ENCODE peak calls at places on chromosomes 1 and 21, in nine cellular contexts. One of them, this sample, is unnamed. For H3K4me1 and H3K36me3, the result is how much of the 10 kb centered on the place peaks cover.

GRCh38 chr1:109828756-109829505 is 65.2 kb upstream of the EPS8L3 start:
- ATAC-seq in gastrocnemius medialis: no peak
- ATAC-seq in pancreas: no peak
- ATAC-seq in IMR-90: peak
- ATAC-seq in HepG2: no peak
- ATAC-seq in HCT116: no peak
- ATAC-seq in left lung: no peak
- ATAC-seq in Panc1: no peak
- ATAC-seq in lower lobe of right lung: no peak
- ATAC-seq in this sample: no peak

GRCh38 chr1:228804640-228805413 is 69.5 kb downstream of the RHOU start:
- ATAC-seq in gastrocnemius medialis: no peak
- ATAC-seq in pancreas: peak
- ATAC-seq in IMR-90: no peak
- ATAC-seq in HepG2: no peak
- ATAC-seq in HCT116: no peak
- ATAC-seq in left lung: peak
- ATAC-seq in Panc1: no peak
- ATAC-seq in lower lobe of right lung: peak
- ATAC-seq in this sample: no peak

GRCh38 chr1:41950820-41951219 is 32.1 kb upstream of the HIVEP3 start:
- ATAC-seq in gastrocnemius medialis: no peak
- ATAC-seq in pancreas: no peak
- ATAC-seq in IMR-90: no peak
- ATAC-seq in HepG2: no peak
- ATAC-seq in HCT116: no peak
- ATAC-seq in left lung: no peak
- ATAC-seq in Panc1: no peak
- ATAC-seq in lower lobe of right lung: no peak
- ATAC-seq in this sample: no peak

GRCh38 chr1:239856924-239857323 is 234.8 kb upstream of the FMN2 start:
- ATAC-seq in gastrocnemius medialis: no peak
- ATAC-seq in pancreas: no peak
- ATAC-seq in IMR-90: no peak
- ATAC-seq in HepG2: no peak
- ATAC-seq in HCT116: no peak
- ATAC-seq in left lung: no peak
- ATAC-seq in Panc1: no peak
- ATAC-seq in lower lobe of right lung: no peak
- ATAC-seq in this sample: no peak

GRCh38 chr1:52588535-52588934 is 13.6 kb upstream of the GPX7 start:
- ATAC-seq in gastrocnemius medialis: no peak
- ATAC-seq in pancreas: no peak
- ATAC-seq in IMR-90: no peak
- ATAC-seq in HepG2: no peak
- ATAC-seq in HCT116: no peak
- ATAC-seq in left lung: peak
- ATAC-seq in Panc1: no peak
- ATAC-seq in lower lobe of right lung: no peak
- ATAC-seq in this sample: no peak

GRCh38 chr21:37006521-37007291 is at the start of gene RIPPLY3:
- ATAC-seq in gastrocnemius medialis: no peak
- ATAC-seq in pancreas: peak
- ATAC-seq in IMR-90: peak
- ATAC-seq in HepG2: peak
- ATAC-seq in HCT116: no peak
- ATAC-seq in left lung: no peak
- ATAC-seq in Panc1: peak
- ATAC-seq in lower lobe of right lung: peak
- ATAC-seq in this sample: no peak

GRCh38 chr1:173444757-173445156 is 32.4 kb upstream of the PRDX6 start:
- ATAC-seq in gastrocnemius medialis: no peak
- ATAC-seq in pancreas: no peak
- ATAC-seq in IMR-90: no peak
- ATAC-seq in HepG2: no peak
- ATAC-seq in HCT116: no peak
- ATAC-seq in left lung: no peak
- ATAC-seq in Panc1: no peak
- ATAC-seq in lower lobe of right lung: no peak
- ATAC-seq in this sample: no peak

GRCh38 chr1:3357526-3358297 is 96.8 kb upstream of the ARHGEF16 start:
- ATAC-seq in gastrocnemius medialis: no peak
- ATAC-seq in pancreas: no peak
- ATAC-seq in IMR-90: no peak
- ATAC-seq in HepG2: no peak
- ATAC-seq in HCT116: no peak
- ATAC-seq in left lung: no peak
- ATAC-seq in Panc1: no peak
- ATAC-seq in lower lobe of right lung: no peak
- ATAC-seq in this sample: no peak

GRCh38 chr1:207937204-207937603 is 26.3 kb upstream of the CD34 start:
- ATAC-seq in gastrocnemius medialis: no peak
- ATAC-seq in pancreas: no peak
- ATAC-seq in IMR-90: peak
- ATAC-seq in HepG2: no peak
- ATAC-seq in HCT116: no peak
- ATAC-seq in left lung: no peak
- ATAC-seq in Panc1: no peak
- ATAC-seq in lower lobe of right lung: no peak
- ATAC-seq in this sample: no peak

GRCh38 chr1:148362930-148363810 is 119.9 kb downstream of the PPIAL4G start:
- ATAC-seq in gastrocnemius medialis: no peak
- ATAC-seq in pancreas: no peak
- ATAC-seq in IMR-90: no peak
- ATAC-seq in HepG2: no peak
- ATAC-seq in HCT116: no peak
- ATAC-seq in left lung: no peak
- ATAC-seq in Panc1: no peak
- ATAC-seq in lower lobe of right lung: no peak
- ATAC-seq in this sample: no peak

GRCh38 chr1:169468982-169469381 is 16.8 kb downstream of the SLC19A2 start:
- ATAC-seq in gastrocnemius medialis: no peak
- ATAC-seq in pancreas: no peak
- ATAC-seq in IMR-90: no peak
- ATAC-seq in HepG2: no peak
- ATAC-seq in HCT116: no peak
- ATAC-seq in left lung: no peak
- ATAC-seq in Panc1: no peak
- ATAC-seq in lower lobe of right lung: peak
- ATAC-seq in this sample: no peak

GRCh38 chr1:21932127-21932526 is 5.0 kb downstream of the HSPG2 start:
- ATAC-seq in gastrocnemius medialis: peak
- ATAC-seq in pancreas: peak
- ATAC-seq in IMR-90: no peak
- ATAC-seq in HepG2: no peak
- ATAC-seq in HCT116: no peak
- ATAC-seq in left lung: peak
- ATAC-seq in Panc1: no peak
- ATAC-seq in lower lobe of right lung: peak
- ATAC-seq in this sample: peak

GRCh38 chr1:77401384-77401783 is 119.6 kb downstream of the AK5 start:
- ATAC-seq in gastrocnemius medialis: no peak
- ATAC-seq in pancreas: no peak
- ATAC-seq in IMR-90: no peak
- ATAC-seq in HepG2: no peak
- ATAC-seq in HCT116: no peak
- ATAC-seq in left lung: no peak
- ATAC-seq in Panc1: no peak
- ATAC-seq in lower lobe of right lung: no peak
- ATAC-seq in this sample: no peak

GRCh38 chr1:204152310-204153044 is 633 bp upstream of the ETNK2 start:
- ATAC-seq in gastrocnemius medialis: no peak
- ATAC-seq in pancreas: peak
- ATAC-seq in IMR-90: peak
- ATAC-seq in HepG2: peak
- ATAC-seq in HCT116: peak
- ATAC-seq in left lung: peak
- ATAC-seq in Panc1: peak
- ATAC-seq in lower lobe of right lung: peak
- ATAC-seq in this sample: no peak

GRCh38 chr1:62712625-62713243 is 24.5 kb upstream of the DOCK7 start:
- ATAC-seq in gastrocnemius medialis: no peak
- ATAC-seq in pancreas: peak
- ATAC-seq in IMR-90: no peak
- ATAC-seq in HepG2: no peak
- ATAC-seq in HCT116: no peak
- ATAC-seq in left lung: no peak
- ATAC-seq in Panc1: no peak
- ATAC-seq in lower lobe of right lung: no peak
- ATAC-seq in this sample: no peak

GRCh38 chr1:186463511-186463910 is 2.6 kb upstream of the PDC start:
- ATAC-seq in gastrocnemius medialis: no peak
- ATAC-seq in pancreas: no peak
- ATAC-seq in IMR-90: no peak
- ATAC-seq in HepG2: no peak
- ATAC-seq in HCT116: no peak
- ATAC-seq in left lung: no peak
- ATAC-seq in Panc1: no peak
- ATAC-seq in lower lobe of right lung: no peak
- ATAC-seq in this sample: no peak

GRCh38 chr1:100077525-100077924 is 55.2 kb downstream of the SASS6 start:
- ATAC-seq in gastrocnemius medialis: no peak
- ATAC-seq in pancreas: no peak
- ATAC-seq in IMR-90: no peak
- ATAC-seq in HepG2: no peak
- ATAC-seq in HCT116: no peak
- ATAC-seq in left lung: no peak
- ATAC-seq in Panc1: no peak
- ATAC-seq in lower lobe of right lung: no peak
- ATAC-seq in this sample: no peak

DNA sequence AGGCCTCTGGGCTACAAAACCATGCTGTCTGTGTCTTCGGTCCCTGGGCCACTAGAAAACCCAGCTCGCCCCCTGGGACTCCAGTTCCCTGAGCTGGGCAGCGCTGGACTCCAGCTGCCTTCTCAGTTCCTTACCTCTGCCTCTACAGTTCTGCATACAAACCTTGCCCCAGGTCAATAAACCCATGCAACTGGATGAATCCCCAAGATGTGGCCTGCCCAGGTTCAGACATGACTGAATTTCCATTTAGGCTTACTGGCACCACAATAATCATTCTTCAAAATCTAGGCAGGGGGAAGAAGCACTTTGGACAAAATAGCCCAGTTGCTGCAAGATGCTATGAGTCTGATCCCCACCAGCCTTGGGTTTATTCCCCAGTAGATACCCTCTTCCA is 159.5 kb downstream of the RRAGC start:
- ATAC-seq in gastrocnemius medialis: no peak
- ATAC-seq in pancreas: no peak
- ATAC-seq in IMR-90: no peak
- ATAC-seq in HepG2: no peak
- ATAC-seq in HCT116: no peak
- ATAC-seq in left lung: no peak
- ATAC-seq in Panc1: no peak
- ATAC-seq in lower lobe of right lung: no peak
- ATAC-seq in this sample: no peak
- H3K4me1 ChIP-seq in gastrocnemius medialis: under half
- H3K4me1 ChIP-seq in pancreas: under half
- H3K4me1 ChIP-seq in IMR-90: under half
- H3K4me1 ChIP-seq in HepG2: under half
- H3K4me1 ChIP-seq in HCT116: under half
- H3K4me1 ChIP-seq in left lung: under half
- H3K4me1 ChIP-seq in Panc1: under half
- H3K4me1 ChIP-seq in lower lobe of right lung: under half
- H3K4me1 ChIP-seq in this sample: under half

DNA sequence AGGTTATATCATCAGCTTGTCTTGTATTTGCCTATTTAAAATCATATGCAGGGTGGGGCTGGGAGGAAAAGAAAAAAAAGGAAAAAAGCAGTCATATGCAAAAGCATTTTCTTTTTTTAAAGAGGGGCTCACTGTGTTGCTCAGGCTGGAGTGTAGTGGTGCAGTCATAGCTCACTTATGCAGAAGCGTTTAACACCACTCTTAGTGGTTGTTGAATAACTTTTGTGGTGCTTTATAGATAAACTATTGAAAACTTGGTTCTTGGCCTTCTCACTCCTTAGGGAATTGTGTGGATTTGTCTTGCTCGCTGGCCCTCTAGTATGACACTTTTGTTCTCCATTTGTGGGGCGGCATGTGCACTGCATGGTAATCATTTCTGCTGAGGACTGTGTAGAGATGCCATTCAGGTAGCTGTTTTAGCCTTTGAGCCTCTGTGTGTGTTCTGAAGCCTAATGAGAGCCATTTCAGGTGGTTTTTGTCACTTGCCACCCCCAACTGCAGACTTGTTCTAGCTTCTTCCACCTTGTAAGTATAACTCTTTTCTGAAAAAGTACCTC is 77.8 kb downstream of the KIF1B start:
- ATAC-seq in gastrocnemius medialis: no peak
- ATAC-seq in pancreas: no peak
- ATAC-seq in IMR-90: no peak
- ATAC-seq in HepG2: no peak
- ATAC-seq in HCT116: no peak
- ATAC-seq in left lung: peak
- ATAC-seq in Panc1: no peak
- ATAC-seq in lower lobe of right lung: no peak
- ATAC-seq in this sample: no peak
- H3K36me3 ChIP-seq in gastrocnemius medialis: half or more
- H3K36me3 ChIP-seq in pancreas: under half
- H3K36me3 ChIP-seq in IMR-90: under half
- H3K36me3 ChIP-seq in HepG2: under half
- H3K36me3 ChIP-seq in HCT116: under half
- H3K36me3 ChIP-seq in left lung: under half
- H3K36me3 ChIP-seq in Panc1: under half
- H3K36me3 ChIP-seq in lower lobe of right lung: half or more
- H3K36me3 ChIP-seq in this sample: under half

DNA sequence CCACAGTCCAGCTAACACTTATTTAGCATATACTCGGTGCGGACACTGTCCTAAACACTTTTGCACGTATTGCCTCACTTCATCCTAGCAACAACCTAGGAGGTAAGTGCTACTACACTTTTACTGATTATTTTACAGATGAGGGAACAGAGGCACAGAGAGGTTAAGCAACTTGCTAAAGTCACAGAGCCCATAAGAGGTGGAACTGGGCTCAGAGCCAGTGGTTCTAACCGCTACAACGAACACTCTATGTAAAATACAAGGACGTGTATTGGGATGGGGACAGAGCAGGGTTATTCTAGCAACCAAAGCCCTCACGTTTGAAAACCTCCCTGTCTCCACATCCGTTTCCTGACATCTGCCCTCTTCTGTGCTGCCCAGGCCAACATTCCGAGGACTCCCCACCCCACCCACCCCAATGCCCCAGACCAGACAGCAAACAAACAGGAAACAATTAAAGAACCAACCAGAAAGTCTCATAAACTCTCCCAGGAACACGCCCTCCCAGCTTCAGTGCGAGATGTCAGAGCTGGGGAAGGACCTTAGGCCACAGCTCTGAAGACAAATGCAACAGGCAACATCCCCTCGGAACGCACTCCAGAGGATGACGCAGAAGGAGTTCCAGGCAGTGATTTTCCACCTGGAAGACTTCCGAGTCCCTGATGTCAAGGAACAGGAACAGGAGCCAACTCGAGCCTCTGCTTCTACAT is 41.1 kb downstream of the GLIS1 start:
- ATAC-seq in gastrocnemius medialis: no peak
- ATAC-seq in pancreas: no peak
- ATAC-seq in IMR-90: peak
- ATAC-seq in HepG2: no peak
- ATAC-seq in HCT116: no peak
- ATAC-seq in left lung: no peak
- ATAC-seq in Panc1: no peak
- ATAC-seq in lower lobe of right lung: no peak
- ATAC-seq in this sample: peak
- H3K27ac ChIP-seq in gastrocnemius medialis: no peak
- H3K27ac ChIP-seq in pancreas: no peak
- H3K27ac ChIP-seq in IMR-90: no peak
- H3K27ac ChIP-seq in HepG2: no peak
- H3K27ac ChIP-seq in HCT116: no peak
- H3K27ac ChIP-seq in left lung: no peak
- H3K27ac ChIP-seq in Panc1: no peak
- H3K27ac ChIP-seq in lower lobe of right lung: no peak
- H3K27ac ChIP-seq in this sample: no peak

GRCh38 chr1:15115542-15116330 is 37.8 kb upstream of the TMEM51 start:
- ATAC-seq in gastrocnemius medialis: no peak
- ATAC-seq in pancreas: no peak
- ATAC-seq in IMR-90: no peak
- ATAC-seq in HepG2: no peak
- ATAC-seq in HCT116: no peak
- ATAC-seq in left lung: no peak
- ATAC-seq in Panc1: no peak
- ATAC-seq in lower lobe of right lung: no peak
- ATAC-seq in this sample: no peak
- H3K4me1 ChIP-seq in gastrocnemius medialis: under half
- H3K4me1 ChIP-seq in pancreas: under half
- H3K4me1 ChIP-seq in IMR-90: under half
- H3K4me1 ChIP-seq in HepG2: under half
- H3K4me1 ChIP-seq in HCT116: under half
- H3K4me1 ChIP-seq in left lung: under half
- H3K4me1 ChIP-seq in Panc1: under half
- H3K4me1 ChIP-seq in lower lobe of right lung: under half
- H3K4me1 ChIP-seq in this sample: under half

This sample was measured in gastroesophageal sphincter.